ENCODE peak calls at places on chromosome 21, in seven cellular contexts. Q is effector memory CD4-positive, alpha-beta T cell; U is HepG2; E is activated CD8-positive, alpha-beta T cell treated with anti-CD3 and anti-CD28 coated beads for 36 hours; M is lung microvascular endothelial cell; D is activated CD4-positive, CD25-positive, alpha-beta regulatory T cell; K is stimulated activated CD8-positive, alpha-beta memory T cell treated with anti-CD3 and anti-CD28 coated beads, Interleukin-7, amount 100 ng/mL, for 1 hour. L is an unnamed sample.

GRCh38 chr21:45572783-45573451 is 30.7 kb upstream of the SLC19A1 start:
- DNase-seq in Q (no peak), U (no peak), E (no peak), M (no peak), D (no peak), K (no peak), L (peak)

GRCh38 chr21:37683396-37684114 is 232.7 kb downstream of the KCNJ6 start:
- DNase-seq in Q (no peak), U (no peak), E (no peak), M (no peak), D (no peak), K (no peak), L (no peak)

GRCh38 chr21:39775816-39776215 is 30.8 kb downstream of the IGSF5 start:
- DNase-seq in Q (no peak), U (no peak), E (no peak), M (no peak), D (no peak), K (no peak), L (no peak)

GRCh38 chr21:17679002-17679600 is 66.4 kb upstream of the BTG3 start:
- DNase-seq in Q (no peak), U (peak), E (peak), M (peak), D (no peak), K (no peak), L (peak)

GRCh38 chr21:17003221-17003620 is 509.6 kb upstream of the CXADR start:
- DNase-seq in Q (no peak), U (no peak), E (no peak), M (no peak), D (no peak), K (no peak), L (no peak)

GRCh38 chr21:37450385-37451044 is 83.9 kb downstream of the DYRK1A start:
- DNase-seq in Q (no peak), U (no peak), E (no peak), M (peak), D (no peak), K (no peak), L (no peak)

GRCh38 chr21:26028183-26028582 is 142.4 kb downstream of the APP start:
- DNase-seq in Q (no peak), U (no peak), E (no peak), M (no peak), D (no peak), K (no peak), L (no peak)

GRCh38 chr21:46023126-46023985 is 41.8 kb downstream of the COL6A1 start:
- DNase-seq in Q (no peak), U (no peak), E (no peak), M (no peak), D (no peak), K (no peak), L (no peak)

GRCh38 chr21:32735524-32735923 is 7.7 kb upstream of the SYNJ1 start:
- DNase-seq in Q (no peak), U (no peak), E (peak), M (no peak), D (no peak), K (no peak), L (no peak)

GRCh38 chr21:45074048-45074817 is at the start of gene ADARB1:
- DNase-seq in Q (peak), U (peak), E (peak), M (peak), D (peak), K (peak), L (no peak)

GRCh38 chr21:17479606-17480005 is 33.2 kb upstream of the CXADR start:
- DNase-seq in Q (no peak), U (no peak), E (no peak), M (no peak), D (no peak), K (no peak), L (no peak)

GRCh38 chr21:44987886-44988606 is 48.2 kb downstream of the SLX9 start:
- DNase-seq in Q (no peak), U (no peak), E (no peak), M (no peak), D (no peak), K (no peak), L (no peak)

GRCh38 chr21:25563399-25564116 is 43.7 kb downstream of the MRPL39 start:
- DNase-seq in Q (peak), U (no peak), E (peak), M (no peak), D (no peak), K (no peak), L (no peak)

GRCh38 chr21:27448960-27449359 is 482.1 kb upstream of the ADAMTS5 start:
- DNase-seq in Q (no peak), U (no peak), E (no peak), M (no peak), D (no peak), K (no peak), L (no peak)

GRCh38 chr21:17414766-17415165 is 98.1 kb upstream of the CXADR start:
- DNase-seq in Q (no peak), U (no peak), E (no peak), M (no peak), D (no peak), K (no peak), L (no peak)

GRCh38 chr21:45554477-45555175 is 12.4 kb upstream of the SLC19A1 start:
- DNase-seq in Q (peak), U (peak), E (peak), M (peak), D (peak), K (peak), L (no peak)

GRCh38 chr21:17725339-17725738 is 93.8 kb downstream of the C21orf91 start:
- DNase-seq in Q (no peak), U (no peak), E (no peak), M (no peak), D (no peak), K (no peak), L (no peak)

GRCh38 chr21:45040114-45040715 is 34.2 kb upstream of the ADARB1 start:
- DNase-seq in Q (no peak), U (no peak), E (no peak), M (no peak), D (no peak), K (no peak), L (no peak)

GRCh38 chr21:37675202-37675801 is 241.0 kb downstream of the KCNJ6 start:
- DNase-seq in Q (no peak), U (no peak), E (peak), M (peak), D (peak), K (peak), L (peak)

GRCh38 chr21:33433425-33434114 is 30.4 kb downstream of the IFNGR2 start:
- DNase-seq in Q (no peak), U (no peak), E (no peak), M (no peak), D (no peak), K (no peak), L (no peak)

GRCh38 chr21:21010698-21011097 is 12.5 kb downstream of the NCAM2 start:
- DNase-seq in Q (no peak), U (no peak), E (no peak), M (no peak), D (no peak), K (no peak), L (no peak)

GRCh38 chr21:41280115-41280919 is 36.3 kb upstream of the FAM3B start:
- DNase-seq in Q (no peak), U (no peak), E (no peak), M (no peak), D (no peak), K (no peak), L (no peak)

GRCh38 chr21:27110956-27111355 is 144.1 kb upstream of the ADAMTS5 start:
- DNase-seq in Q (no peak), U (no peak), E (no peak), M (no peak), D (no peak), K (no peak), L (no peak)